ENCODE peak calls at places on chromosomes 3 and 15, in four cellular contexts. Q is body of pancreas; G is fibroblast of lung; X is CD4-positive, CD25-positive, alpha-beta regulatory T cell. S is an unnamed sample.

GRCh38 chr3:44624696-44625528 is at the start of gene ZNF197:
- DNase-seq in X (peak), Q (peak), G (peak), S (peak)

GRCh38 chr3:138114988-138115971 is at the start of gene DZIP1L:
- DNase-seq in Q (peak), G (peak), X (peak), S (peak)

GRCh38 chr3:168467085-168467714 is 371.5 kb upstream of the GOLIM4 start:
- DNase-seq in G (peak), X (no peak), Q (no peak), S (peak)

GRCh38 chr15:35980719-35981118 is 434.8 kb upstream of the DPH6 start:
- DNase-seq in X (no peak), Q (no peak), G (peak), S (no peak)

GRCh38 chr3:111910806-111911205 is 51.7 kb downstream of the PHLDB2 start:
- DNase-seq in Q (no peak), X (no peak), G (peak), S (no peak)

GRCh38 chr15:75348034-75348562 is 1.3 kb downstream of the NEIL1 start:
- DNase-seq in Q (no peak), G (no peak), X (no peak), S (no peak)

GRCh38 chr3:170506556-170506955 is 79.3 kb downstream of the SLC7A14 start:
- DNase-seq in X (no peak), Q (no peak), G (peak), S (no peak)

GRCh38 chr3:25899352-25900101 is 109.6 kb downstream of the OXSM start:
- DNase-seq in Q (no peak), X (no peak), G (no peak), S (no peak)

GRCh38 chr3:120446891-120447668 is 3.7 kb downstream of the FSTL1 start:
- DNase-seq in X (no peak), Q (no peak), G (no peak), S (no peak)

GRCh38 chr3:56926513-56927282 is 124.9 kb upstream of the ARHGEF3 start:
- DNase-seq in Q (no peak), X (no peak), G (peak), S (no peak)

GRCh38 chr3:73294532-73294931 is 233.1 kb downstream of the EBLN2 start:
- DNase-seq in Q (no peak), X (no peak), G (no peak), S (no peak)

GRCh38 chr3:195096053-195096452 is 174.9 kb downstream of the XXYLT1 start:
- DNase-seq in X (no peak), Q (no peak), G (no peak), S (no peak)

GRCh38 chr3:72401005-72401404 is 447.2 kb downstream of the SHQ1 start:
- DNase-seq in Q (no peak), X (no peak), G (no peak), S (no peak)

GRCh38 chr3:67292356-67293225 is 294.5 kb downstream of the KBTBD8 start:
- DNase-seq in Q (no peak), G (peak), X (no peak), S (no peak)

GRCh38 chr15:88535100-88535499 is 11.4 kb downstream of the DET1 start:
- DNase-seq in X (no peak), G (no peak), Q (no peak), S (no peak)

GRCh38 chr3:82103241-82103640 is 341.8 kb upstream of the GBE1 start:
- DNase-seq in G (no peak), X (no peak), Q (no peak), S (no peak)

GRCh38 chr3:82100378-82100777 is 338.9 kb upstream of the GBE1 start:
- DNase-seq in Q (no peak), G (no peak), X (no peak), S (no peak)
- H3K4me3 ChIP-seq in Q (no peak), G (no peak), X (no peak), S (no peak)

DNA sequence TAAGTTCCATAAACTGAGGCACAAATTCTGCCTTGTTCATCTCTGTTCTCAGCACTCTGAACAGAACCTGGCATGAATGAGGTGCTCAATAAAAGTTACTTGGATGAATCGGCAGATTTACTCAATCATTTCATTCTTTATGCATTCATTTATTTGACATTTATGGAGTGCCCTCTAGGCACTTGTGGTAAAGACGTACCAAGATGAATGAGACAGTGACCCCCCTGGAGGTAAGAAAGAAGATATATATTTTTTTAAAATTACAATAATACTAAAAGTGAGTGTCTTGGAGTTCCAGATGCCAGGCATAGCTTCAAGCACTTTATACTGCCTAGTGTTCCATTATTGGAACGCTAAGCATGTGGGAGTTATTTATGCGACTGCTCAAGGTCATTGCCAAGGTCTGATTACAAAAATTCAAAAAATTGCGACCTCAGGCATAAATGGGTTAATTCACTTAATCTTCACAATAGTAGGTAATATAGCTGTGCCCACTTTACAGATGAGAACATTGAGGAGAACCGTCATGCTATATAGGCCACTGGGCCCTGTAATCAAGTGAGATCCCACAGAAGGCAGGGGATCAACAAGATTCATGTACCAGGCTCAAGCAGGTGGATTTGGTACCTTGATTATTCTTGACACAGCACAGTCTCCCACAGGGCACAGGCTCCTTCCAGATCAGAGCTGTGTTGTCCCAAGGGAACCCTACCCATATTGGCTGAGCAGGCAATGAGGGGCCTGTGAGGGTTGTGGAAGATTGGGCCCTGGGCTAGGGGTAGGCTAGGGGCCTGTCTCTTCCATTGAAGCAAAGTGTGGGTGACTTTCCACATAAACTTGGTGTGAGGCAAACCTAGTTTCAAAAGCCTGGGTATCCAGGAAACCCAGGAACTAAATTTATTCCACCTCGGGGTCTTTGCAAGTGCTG is 10.7 kb downstream of the XIRP1 start:
- DNase-seq in X (no peak), Q (no peak), G (no peak), S (no peak)
- H3K4me3 ChIP-seq in X (peak), Q (no peak), G (no peak), S (no peak)

DNA sequence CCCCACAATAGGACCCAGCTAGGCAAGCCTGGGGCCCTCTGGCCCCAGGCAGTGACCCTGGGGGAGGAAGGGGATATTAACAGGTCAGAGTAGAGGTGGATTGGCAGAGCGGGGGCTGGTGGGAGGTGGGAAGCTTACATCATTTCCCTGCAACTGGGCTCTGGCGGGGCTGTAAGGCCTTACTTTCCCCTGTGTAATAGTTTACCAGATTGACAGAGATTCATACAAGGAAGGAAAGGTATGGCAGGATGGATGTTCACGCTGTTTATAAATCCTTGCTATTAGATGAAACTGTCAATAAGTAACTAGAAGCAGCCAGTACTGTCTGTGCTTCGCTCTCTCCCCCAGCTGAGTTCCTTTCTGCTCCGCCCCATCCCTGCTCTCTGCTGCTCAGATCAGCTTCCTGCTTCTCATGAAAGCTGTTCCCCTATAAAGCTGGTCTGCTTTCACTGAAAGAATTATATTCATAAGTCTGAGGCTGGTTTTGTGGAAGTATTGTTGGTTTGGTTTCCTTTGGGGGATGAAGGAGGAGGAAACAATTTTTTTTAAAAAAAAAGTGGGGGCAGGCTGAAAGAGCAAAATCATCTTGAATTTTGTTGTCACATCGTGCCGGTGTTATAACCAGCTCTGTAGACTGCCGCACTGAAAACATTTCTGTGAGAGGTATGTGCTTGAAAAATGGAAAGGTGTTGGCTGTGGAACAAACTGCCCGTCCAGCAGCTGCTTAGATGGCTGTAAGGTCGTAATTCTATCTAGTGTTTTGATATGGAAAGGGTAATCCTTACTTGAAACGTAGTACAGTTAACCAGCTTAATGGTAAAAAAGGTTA is 76.4 kb downstream of the BBX start:
- DNase-seq in X (peak), Q (peak), G (peak), S (peak)
- H3K4me3 ChIP-seq in X (peak), Q (no peak), G (peak), S (peak)

DNA sequence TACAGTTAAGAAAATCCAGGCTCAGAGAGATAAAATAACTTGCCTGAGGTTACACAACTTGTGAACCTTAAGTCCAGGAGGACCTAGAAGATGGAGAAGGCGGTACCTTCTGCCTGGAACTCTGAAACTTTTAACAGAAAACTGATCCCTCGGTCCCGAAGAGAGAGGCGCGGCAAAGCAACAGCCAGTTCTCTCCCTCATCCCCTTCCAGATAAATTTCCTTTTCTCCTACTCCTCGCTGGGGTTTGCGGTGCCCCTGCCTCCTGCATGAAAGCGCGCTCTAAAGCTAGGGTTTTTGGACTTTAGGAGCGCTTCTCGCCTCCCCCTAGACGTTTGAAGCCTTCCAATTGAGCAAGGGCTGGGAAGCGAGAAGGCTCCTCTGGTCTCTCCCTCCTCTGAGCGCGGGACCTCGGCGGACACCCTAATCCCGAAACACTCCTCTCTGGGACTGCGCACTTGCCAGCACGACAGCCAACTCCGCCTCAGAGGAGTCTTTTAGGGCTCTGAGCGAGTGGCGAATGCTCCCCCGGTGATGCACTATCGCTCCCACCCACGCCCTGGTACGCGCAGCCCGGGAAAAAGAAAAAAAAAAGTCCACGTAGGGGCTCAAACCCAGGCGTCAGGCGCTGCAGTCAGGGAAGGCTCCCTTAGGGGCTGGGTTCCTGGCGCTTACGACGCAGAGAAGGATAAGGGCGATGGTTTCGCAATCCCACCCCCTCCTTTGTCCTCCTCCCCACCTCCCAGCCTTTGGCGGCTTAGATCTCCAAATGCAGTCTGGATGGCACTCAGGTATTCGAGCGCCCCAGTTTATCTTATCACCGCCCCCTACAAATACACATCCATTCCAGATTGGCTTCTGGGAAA is 7.9 kb upstream of the EOMES start:
- DNase-seq in G (no peak), Q (no peak), X (no peak), S (no peak)
- H3K4me3 ChIP-seq in G (peak), Q (no peak), X (no peak), S (no peak)

DNA sequence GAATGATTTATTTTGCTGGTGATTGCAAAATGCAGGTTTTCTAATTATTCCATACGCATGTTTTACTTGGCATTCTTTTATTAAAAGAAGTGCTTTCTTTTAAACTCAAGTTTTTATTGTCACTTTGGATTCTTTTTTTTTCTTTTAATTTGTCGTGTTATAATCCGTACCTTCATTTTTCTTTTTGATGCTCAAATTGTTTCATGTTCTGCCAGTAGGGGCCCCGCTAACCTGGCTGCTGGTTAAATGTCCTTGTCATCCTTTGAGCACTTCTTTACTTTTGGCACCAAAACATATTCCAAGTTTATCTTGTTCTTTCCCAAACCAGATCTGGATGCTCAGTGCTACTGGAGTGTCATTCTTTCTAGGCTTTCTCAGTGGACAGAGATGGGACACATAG is 31.6 kb downstream of the MED12L start:
- DNase-seq in Q (no peak), G (no peak), X (no peak), S (no peak)
- H3K4me3 ChIP-seq in Q (no peak), G (no peak), X (no peak), S (no peak)

GRCh38 chr15:68524753-68525584 is 53.8 kb upstream of the CORO2B start:
- DNase-seq in X (no peak), Q (no peak), G (peak), S (peak)
- H3K4me3 ChIP-seq in X (no peak), Q (no peak), G (no peak), S (no peak)

GRCh38 chr3:197516517-197516889 is 39.3 kb downstream of the BDH1 start:
- DNase-seq in G (peak), X (no peak), Q (no peak), S (no peak)
- H3K4me3 ChIP-seq in G (no peak), X (no peak), Q (no peak), S (no peak)

DNA sequence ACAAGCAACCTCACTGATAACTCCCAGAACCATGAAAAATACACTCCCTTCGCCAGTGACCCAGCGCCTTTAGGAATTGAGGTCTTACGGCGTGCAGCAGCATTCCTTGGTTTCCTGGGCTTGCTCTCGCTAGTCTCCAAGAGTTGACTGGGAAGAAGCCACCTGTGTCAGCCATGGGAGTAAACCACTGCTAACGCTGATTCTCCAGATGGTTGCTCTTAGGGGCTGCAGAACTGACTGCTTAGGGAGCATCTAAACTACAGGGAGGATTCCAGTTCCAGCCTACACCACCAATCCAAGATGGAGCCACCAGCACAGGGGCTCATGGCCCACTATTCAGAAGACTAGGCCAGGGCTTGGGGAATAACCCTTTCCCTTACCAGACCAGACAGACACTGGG is 2.4 kb downstream of the RBPMS2 start:
- DNase-seq in Q (no peak), G (no peak), X (no peak), S (no peak)
- H3K4me3 ChIP-seq in Q (no peak), G (no peak), X (no peak), S (no peak)